ENCODE peak calls at places on chromosome 18, in five cellular contexts. J, G, W, E and X are unnamed samples.

GRCh38 chr18:35073186-35074105 is 32.2 kb downstream of the MAPRE2 start:
- DNase-seq in G (peak), W (no peak), J (peak), E (peak), X (peak)

GRCh38 chr18:71831039-71831438 is 713.1 kb downstream of the CBLN2 start:
- DNase-seq in W (no peak), J (peak), E (peak), G (peak), X (peak)

GRCh38 chr18:48136544-48137353 is 206.3 kb upstream of the SMAD2 start:
- DNase-seq in G (no peak), W (no peak), J (no peak), E (peak), X (no peak)

GRCh38 chr18:74430231-74430630 is 26.9 kb downstream of the DIPK1C start:
- DNase-seq in J (no peak), W (no peak), E (no peak), G (no peak), X (no peak)

GRCh38 chr18:79597176-79598045 is 82.2 kb upstream of the CTDP1 start:
- DNase-seq in J (no peak), G (no peak), E (no peak), W (peak), X (no peak)

GRCh38 chr18:13558132-13558531 is 168.2 kb downstream of the FAM210A start:
- DNase-seq in W (peak), G (peak), J (peak), E (peak), X (peak)

GRCh38 chr18:10304853-10305252 is 149.6 kb upstream of the APCDD1 start:
- DNase-seq in W (no peak), J (peak), G (peak), E (peak), X (peak)

GRCh38 chr18:7908686-7909299 is 341.7 kb downstream of the PTPRM start:
- DNase-seq in E (no peak), W (no peak), G (no peak), J (peak), X (no peak)

GRCh38 chr18:10245517-10246175 is 208.8 kb upstream of the APCDD1 start:
- DNase-seq in J (no peak), W (peak), E (no peak), G (no peak), X (no peak)

GRCh38 chr18:22185298-22185697 is 15.9 kb downstream of the GATA6 start:
- DNase-seq in G (no peak), W (peak), E (no peak), J (no peak), X (no peak)

GRCh38 chr18:34801769-34802168 is 91.7 kb downstream of the DTNA start:
- DNase-seq in E (peak), G (peak), J (peak), W (no peak), X (peak)

GRCh38 chr18:22342625-22343024 is 75.1 kb downstream of the CTAGE1 start:
- DNase-seq in W (no peak), J (peak), G (peak), E (peak), X (peak)

GRCh38 chr18:48336332-48336731 is 72.9 kb downstream of the ZBTB7C start:
- DNase-seq in W (no peak), G (no peak), E (peak), J (peak), X (no peak)

GRCh38 chr18:65768379-65768778 is 17.6 kb downstream of the CDH7 start:
- DNase-seq in J (peak), W (no peak), E (peak), G (no peak), X (no peak)

GRCh38 chr18:76765649-76766048 is 56.7 kb upstream of the ZNF236 start:
- DNase-seq in G (no peak), J (peak), W (no peak), E (no peak), X (peak)

GRCh38 chr18:28267878-28268625 is 91.1 kb upstream of the CDH2 start:
- DNase-seq in W (no peak), J (peak), G (peak), E (peak), X (peak)

GRCh38 chr18:55262021-55262560 is 302.8 kb upstream of the CCDC68 start:
- DNase-seq in W (no peak), G (no peak), E (no peak), J (no peak), X (no peak)

GRCh38 chr18:76359909-76360308 is 135.1 kb downstream of the ZNF516 start:
- DNase-seq in E (no peak), G (no peak), W (no peak), J (no peak), X (no peak)

GRCh38 chr18:70578480-70578879 is 289.6 kb downstream of the SOCS6 start:
- DNase-seq in J (no peak), E (no peak), G (no peak), W (no peak), X (no peak)

GRCh38 chr18:78819926-78820834 is 159.4 kb upstream of the SALL3 start:
- DNase-seq in G (no peak), W (no peak), E (no peak), J (no peak), X (no peak)

GRCh38 chr18:70523035-70523797 is 234.4 kb downstream of the SOCS6 start:
- DNase-seq in G (no peak), E (no peak), W (no peak), J (peak), X (no peak)

GRCh38 chr18:75489493-75490190 is 62.1 kb upstream of the SMIM21 start:
- DNase-seq in W (no peak), G (peak), J (peak), E (peak), X (peak)

GRCh38 chr18:66601649-66602048 is 2.2 kb downstream of the CDH19 start:
- DNase-seq in W (no peak), E (no peak), G (no peak), J (no peak), X (no peak)

GRCh38 chr18:26549486-26550435 is 1.4 kb upstream of the KCTD1 start:
- DNase-seq in E (peak), J (peak), G (peak), W (peak), X (peak)

GRCh38 chr18:23519725-23520124 is 16.4 kb downstream of the RMC1 start:
- DNase-seq in J (no peak), W (no peak), E (no peak), G (peak), X (no peak)

GRCh38 chr18:62616331-62616805 is 93.5 kb downstream of the ZCCHC2 start:
- DNase-seq in E (peak), J (no peak), G (no peak), W (no peak), X (peak)

GRCh38 chr18:48529796-48530195 is 9.0 kb upstream of the CTIF start:
- DNase-seq in J (peak), W (no peak), G (peak), E (peak), X (peak)

GRCh38 chr18:45357681-45358470 is 257.4 kb upstream of the SLC14A2 start:
- DNase-seq in W (no peak), J (peak), G (no peak), E (no peak), X (no peak)

GRCh38 chr18:41073372-41073954 is 881.6 kb upstream of the PIK3C3 start:
- DNase-seq in E (peak), G (peak), J (peak), W (no peak), X (peak)

GRCh38 chr18:9095297-9096012 is 7.0 kb upstream of the NDUFV2 start:
- DNase-seq in J (no peak), E (peak), W (no peak), G (peak), X (no peak)

GRCh38 chr18:44579028-44579692 is 101.5 kb upstream of the SETBP1 start:
- DNase-seq in J (peak), E (peak), G (peak), W (no peak), X (peak)

GRCh38 chr18:3481696-3482210 is 31.8 kb downstream of the TGIF1 start:
- DNase-seq in G (peak), W (no peak), J (peak), E (peak), X (no peak)

GRCh38 chr18:44938396-44939036 is 257.8 kb downstream of the SETBP1 start:
- DNase-seq in J (no peak), W (no peak), G (no peak), E (no peak), X (no peak)

GRCh38 chr18:76459687-76460350 is 35.2 kb downstream of the ZNF516 start:
- DNase-seq in E (peak), J (peak), G (peak), W (no peak), X (peak)

GRCh38 chr18:48955528-48956261 is 4.9 kb upstream of the SMAD7 start:
- DNase-seq in J (no peak), W (no peak), E (peak), G (peak), X (peak)

GRCh38 chr18:1930291-1931270 is 640.7 kb downstream of the METTL4 start:
- DNase-seq in W (no peak), G (no peak), E (no peak), J (no peak), X (no peak)

GRCh38 chr18:59056706-59057492 is 82.8 kb upstream of the SEC11C start:
- DNase-seq in W (peak), G (peak), E (peak), J (peak), X (peak)

GRCh38 chr18:37450434-37451133 is 115.0 kb downstream of the CELF4 start:
- DNase-seq in W (no peak), G (peak), J (no peak), E (no peak), X (no peak)

GRCh38 chr18:35732652-35733051 is 151.1 kb downstream of the GALNT1 start:
- DNase-seq in W (peak), G (peak), J (no peak), E (peak), X (peak)

GRCh38 chr18:57148263-57148662 is 1.4 kb downstream of the BOD1L2 start:
- DNase-seq in G (no peak), E (no peak), J (no peak), W (no peak), X (no peak)

GRCh38 chr18:57146956-57147636 is at the start of gene BOD1L2:
- DNase-seq in G (no peak), W (no peak), J (no peak), E (no peak), X (no peak)

GRCh38 chr18:57149031-57149430 is 2.1 kb downstream of the BOD1L2 start:
- DNase-seq in E (no peak), G (no peak), J (no peak), W (no peak), X (no peak)

GRCh38 chr18:57154389-57154788 is 7.5 kb downstream of the BOD1L2 start:
- DNase-seq in E (no peak), W (no peak), G (no peak), J (no peak), X (no peak)

DNA sequence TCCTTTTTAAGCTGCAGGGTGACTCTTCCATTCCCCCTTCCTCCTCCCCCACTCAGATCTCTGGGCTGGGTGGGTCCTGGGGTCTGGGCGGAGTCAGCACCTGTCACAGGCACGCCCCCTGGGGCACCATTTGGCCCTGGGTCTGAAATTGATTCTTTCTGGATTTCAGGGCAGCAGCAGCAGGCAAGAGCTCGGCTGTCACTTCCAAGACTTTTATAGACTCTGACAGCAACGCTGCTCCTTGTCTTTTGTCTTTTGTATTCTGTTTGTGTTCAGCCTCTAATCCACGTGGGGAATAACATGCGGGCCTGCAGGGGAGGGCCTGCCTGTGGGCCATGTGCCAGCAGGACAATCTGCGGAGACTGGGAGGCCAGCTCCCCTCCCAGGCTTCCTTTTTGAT is 3.9 kb downstream of the BOD1L2 start:
- DNase-seq in E (no peak), G (no peak), W (no peak), J (no peak), X (no peak)
- H3K4me3 ChIP-seq in E (no peak), G (no peak), W (no peak), J (no peak), X (no peak)

GRCh38 chr18:5066380-5066977 is 130.6 kb downstream of the AKAIN1 start:
- DNase-seq in G (no peak), E (no peak), W (no peak), J (no peak), X (no peak)
- TF ChIP-seq CTCF in G (no peak), E (no peak), W (peak), J (peak), X (peak)

GRCh38 chr18:12432881-12433280 is 25.2 kb downstream of the PRELID3A start:
- DNase-seq in J (no peak), G (no peak), W (no peak), E (no peak), X (no peak)
- H3K4me3 ChIP-seq in J (no peak), G (no peak), W (no peak), E (no peak), X (no peak)

GRCh38 chr18:56575819-56576663 is 62.4 kb downstream of the TXNL1 start:
- DNase-seq in J (peak), G (peak), E (peak), W (no peak), X (peak)

GRCh38 chr18:56568986-56569385 is 69.4 kb downstream of the TXNL1 start:
- DNase-seq in E (no peak), J (no peak), W (no peak), G (no peak), X (no peak)

GRCh38 chr18:56574827-56575226 is 63.6 kb downstream of the TXNL1 start:
- DNase-seq in W (peak), J (no peak), G (peak), E (peak), X (no peak)

GRCh38 chr18:56569391-56569790 is 69.0 kb downstream of the TXNL1 start:
- DNase-seq in E (no peak), W (no peak), J (no peak), G (no peak), X (no peak)

GRCh38 chr18:56570971-56571370 is 67.4 kb downstream of the TXNL1 start:
- DNase-seq in J (no peak), W (no peak), E (no peak), G (no peak), X (no peak)
- TF ChIP-seq CTCF in J (no peak), W (no peak), E (no peak), G (no peak), X (no peak)